ENCODE peak calls at places on chromosome 1, in five cellular contexts. L is stromal cell of bone marrow, A is NCI-H1694 treated with DMSO at 0.1 percent for 48 hours, V is iris pigment epithelial cell, T is T-helper 17 cell. N is an unnamed sample.
A peak's percentile ranks its signal among the peaks of the same experiment; 100 is the strongest.

GRCh38 chr1:116808476-116809180 is 54.4 kb downstream of the CD2 start:
- DNase-seq in L (no peak), T (no peak), A (no peak), V (no peak), N (no peak)

GRCh38 chr1:175628548-175629317 is 114.7 kb downstream of the TNR start:
- DNase-seq in A (no peak), T (no peak), V (no peak), L (no peak), N (no peak)

GRCh38 chr1:151993084-151993733 is 450 bp downstream of the S100A10 start:
- DNase-seq in T (peak; percentile 20), A (no peak), L (no peak), V (peak; percentile 40), N (no peak)

GRCh38 chr1:151325646-151326429 is 1.4 kb downstream of the PI4KB start:
- DNase-seq in L (no peak), T (no peak), V (peak; percentile 67), A (no peak), N (no peak)

GRCh38 chr1:16026723-16027484 is 5.1 kb downstream of the CLCNKA start:
- DNase-seq in A (no peak), V (no peak), L (no peak), T (no peak), N (no peak)

GRCh38 chr1:58575831-58576726 is 973 bp downstream of the TACSTD2 start:
- DNase-seq in A (no peak), L (no peak), T (no peak), V (no peak), N (no peak)

GRCh38 chr1:22585471-22585870 is 22.2 kb downstream of the EPHA8 start:
- DNase-seq in T (no peak), V (no peak), A (no peak), L (no peak), N (no peak)

GRCh38 chr1:92310185-92310597 is 11.3 kb downstream of the RPAP2 start:
- DNase-seq in L (peak; percentile 13), A (peak; percentile 67), V (peak; percentile 39), T (no peak), N (peak; percentile 22)

GRCh38 chr1:221937155-221937953 is 195.5 kb upstream of the DUSP10 start:
- DNase-seq in T (no peak), L (no peak), A (no peak), V (no peak), N (no peak)

GRCh38 chr1:25795955-25796806 is 3.8 kb upstream of the SELENON start:
- DNase-seq in V (no peak), T (no peak), A (peak; percentile 52), L (no peak), N (peak; percentile 82)

GRCh38 chr1:107820797-107821196 is 144.2 kb downstream of the VAV3 start:
- DNase-seq in T (no peak), V (peak; percentile 23), A (no peak), L (no peak), N (no peak)

GRCh38 chr1:64051801-64052200 is 151.6 kb upstream of the UBE2U start:
- DNase-seq in T (no peak), A (no peak), L (no peak), V (no peak), N (no peak)

GRCh38 chr1:212566522-212567479 is 41.8 kb upstream of the ATF3 start:
- DNase-seq in L (peak; percentile 36), V (peak; percentile 79), T (no peak), A (peak; percentile 23), N (peak; percentile 76)

GRCh38 chr1:235442788-235443429 is 61.3 kb downstream of the B3GALNT2 start:
- DNase-seq in L (peak; percentile 61), T (no peak), V (peak; percentile 85), A (no peak), N (no peak)

GRCh38 chr1:221849110-221849509 is 107.2 kb upstream of the DUSP10 start:
- DNase-seq in A (no peak), L (no peak), V (no peak), T (no peak), N (no peak)

GRCh38 chr1:116115476-116115875 is 4.3 kb downstream of the MAB21L3 start:
- DNase-seq in A (no peak), L (peak; percentile 44), T (no peak), V (peak; percentile 82), N (no peak)

GRCh38 chr1:66343569-66344325 is 190.2 kb upstream of the SGIP1 start:
- DNase-seq in L (no peak), V (no peak), T (no peak), A (no peak), N (no peak)